ENCODE peak calls at places on chromosome 20, in four cellular contexts. W, F, V and A are unnamed samples.

GRCh38 chr20:21161926-21162325 is 36.0 kb downstream of the KIZ start:
- DNase-seq in W (no peak), F (no peak), V (no peak), A (no peak)

GRCh38 chr20:19903168-19903676 is 113.9 kb upstream of the NAA20 start:
- DNase-seq in V (no peak), F (peak), W (peak), A (no peak)

GRCh38 chr20:33630507-33630906 is 31.6 kb upstream of the C20orf144 start:
- DNase-seq in V (no peak), F (no peak), W (no peak), A (no peak)

GRCh38 chr20:28562510-28562898 is 2695.0 kb upstream of the DEFB115 start:
- DNase-seq in F (no peak), W (peak), V (no peak), A (no peak)

GRCh38 chr20:13588049-13588448 is 50.7 kb downstream of the TASP1 start:
- DNase-seq in W (no peak), V (no peak), F (no peak), A (no peak)

GRCh38 chr20:5670874-5671273 is 79.3 kb upstream of the SHLD1 start:
- DNase-seq in W (no peak), V (no peak), F (no peak), A (no peak)

GRCh38 chr20:3218307-3218988 is 9.2 kb downstream of the ITPA start:
- DNase-seq in V (no peak), F (peak), W (peak), A (peak)

GRCh38 chr20:51221791-51222408 is 199.0 kb upstream of the KCNG1 start:
- DNase-seq in F (no peak), V (no peak), W (no peak), A (peak)

GRCh38 chr20:25318471-25319240 is 70.8 kb downstream of the PYGB start:
- DNase-seq in F (no peak), V (peak), W (no peak), A (peak)

GRCh38 chr20:47816487-47817451 is 31.5 kb upstream of the SULF2 start:
- DNase-seq in V (no peak), F (no peak), W (no peak), A (no peak)

GRCh38 chr20:41163821-41164220 is 26.5 kb downstream of the PLCG1 start:
- DNase-seq in F (no peak), V (no peak), W (no peak), A (no peak)

GRCh38 chr20:48866936-48867335 is 39.1 kb upstream of the PREX1 start:
- DNase-seq in W (no peak), F (no peak), V (no peak), A (no peak)

GRCh38 chr20:48482790-48483189 is 345.0 kb downstream of the PREX1 start:
- DNase-seq in F (no peak), W (no peak), V (no peak), A (no peak)

GRCh38 chr20:8621021-8621420 is 447.9 kb upstream of the PLCB4 start:
- DNase-seq in V (no peak), F (no peak), W (no peak), A (no peak)

GRCh38 chr20:54176610-54177009 is 2.8 kb upstream of the CYP24A1 start:
- DNase-seq in W (no peak), V (no peak), F (no peak), A (no peak)

GRCh38 chr20:47529840-47530239 is 28.2 kb downstream of the NCOA3 start:
- DNase-seq in V (no peak), W (no peak), F (no peak), A (no peak)

GRCh38 chr20:38728911-38729642 is 4.8 kb downstream of the SLC32A1 start:
- DNase-seq in V (no peak), W (no peak), F (no peak), A (peak)

GRCh38 chr20:2599265-2600060 is 53.0 kb upstream of the NOP56 start:
- DNase-seq in V (no peak), F (no peak), W (no peak), A (peak)

GRCh38 chr20:35326021-35326731 is 34.0 kb upstream of the FAM83C start:
- DNase-seq in W (no peak), F (no peak), V (no peak), A (no peak)

GRCh38 chr20:56453347-56453746 is 15.1 kb upstream of the RTF2 start:
- DNase-seq in V (no peak), W (no peak), F (no peak), A (no peak)

GRCh38 chr20:40111282-40111681 is 577.8 kb downstream of the MAFB start:
- DNase-seq in F (no peak), V (no peak), W (no peak), A (no peak)

GRCh38 chr20:57094991-57095390 is 171.4 kb downstream of the BMP7 start:
- DNase-seq in F (no peak), V (no peak), W (no peak), A (no peak)

GRCh38 chr20:37580069-37580468 is 52.4 kb upstream of the BLCAP start:
- DNase-seq in V (no peak), W (no peak), F (no peak), A (no peak)

GRCh38 chr20:10963717-10964266 is 290.0 kb upstream of the JAG1 start:
- DNase-seq in F (no peak), V (no peak), W (no peak), A (no peak)
- TF ChIP-seq SP1 in F (no peak), V (no peak), W (no peak), A (no peak)

GRCh38 chr20:59004763-59005522 is 2.1 kb downstream of the CTSZ start:
- DNase-seq in W (no peak), F (peak), V (peak), A (no peak)

GRCh38 chr20:59006167-59006863 is 739 bp downstream of the CTSZ start:
- DNase-seq in W (no peak), F (no peak), V (no peak), A (no peak)

GRCh38 chr20:59006864-59007757 is at the start of gene CTSZ:
- DNase-seq in W (peak), F (no peak), V (no peak), A (peak)

GRCh38 chr20:59004493-59004762 is 2.6 kb downstream of the CTSZ start:
- DNase-seq in W (no peak), F (no peak), V (no peak), A (no peak)

DNA sequence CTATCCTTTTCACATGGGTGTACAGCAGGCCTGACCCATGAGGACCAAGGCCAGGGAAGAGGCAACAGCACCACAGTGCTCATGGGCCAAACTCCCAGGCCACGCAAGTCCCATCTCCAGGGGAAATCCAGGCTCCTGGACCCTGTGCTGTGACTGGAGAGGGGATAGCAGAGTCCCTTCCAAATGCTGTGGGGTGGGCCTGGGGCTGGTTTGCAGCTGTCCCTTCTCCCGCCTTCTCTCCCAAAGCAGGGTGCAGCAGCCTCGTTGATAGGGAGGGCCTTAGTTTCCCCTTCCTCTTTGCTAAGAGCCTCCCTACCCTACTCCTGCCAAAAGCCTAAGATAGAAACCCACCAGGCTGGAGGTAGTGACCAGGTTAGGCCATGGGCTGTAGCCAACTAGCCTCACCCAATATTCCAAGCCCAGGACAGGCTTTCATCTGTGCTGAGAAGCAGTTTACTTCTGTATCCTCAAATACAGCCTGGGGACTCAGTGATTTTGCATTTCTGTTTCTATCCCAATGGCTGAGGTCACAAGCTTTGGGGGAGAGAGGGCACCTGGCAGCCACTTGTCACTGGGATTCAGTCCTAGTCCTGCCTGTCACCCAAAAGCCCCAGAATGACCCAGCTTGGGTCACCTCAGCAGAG is 1.4 kb downstream of the CTSZ start:
- DNase-seq in W (no peak), F (no peak), V (no peak), A (no peak)
- TF ChIP-seq ESRRA in W (no peak), F (no peak), V (no peak), A (no peak)

DNA sequence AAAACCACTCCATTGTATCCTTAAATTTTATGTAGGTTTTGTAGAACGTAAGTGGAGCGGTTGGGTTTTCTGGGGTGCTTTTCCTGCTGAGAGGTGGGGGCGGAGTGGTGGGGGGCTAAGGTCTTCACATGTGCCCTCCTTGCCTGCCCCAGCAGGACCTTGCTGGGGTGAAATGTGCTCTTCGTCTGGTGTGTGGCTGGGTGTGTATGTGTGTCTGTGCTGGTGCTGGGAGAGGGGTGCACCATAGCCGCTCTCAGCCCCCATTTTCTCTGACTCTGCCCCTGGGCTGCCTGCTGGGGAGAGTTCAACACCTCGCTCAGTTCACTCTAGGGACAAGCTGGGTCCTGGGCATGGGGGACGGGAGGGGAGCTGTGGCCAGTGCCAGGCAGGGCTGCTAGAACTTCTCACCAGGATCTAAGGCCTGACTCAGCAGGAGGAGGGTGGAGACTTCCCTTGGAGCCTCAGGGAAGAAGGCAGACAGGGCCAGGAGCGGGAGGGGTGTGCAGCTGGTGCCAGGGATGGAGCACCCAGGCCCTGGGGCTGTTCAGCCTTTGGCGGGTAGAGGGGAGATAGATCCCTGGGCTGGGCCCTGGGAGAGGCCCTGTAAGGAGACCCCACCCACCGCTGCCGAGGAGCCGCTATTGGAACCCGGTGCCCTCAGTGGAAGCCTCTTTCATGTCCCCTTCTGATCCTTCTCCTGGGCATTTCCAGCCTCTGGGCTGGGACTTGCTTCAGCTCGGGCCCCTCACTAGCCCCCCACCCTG is 4.8 kb downstream of the SOX18 start:
- DNase-seq in W (no peak), V (no peak), F (no peak), A (no peak)
- TF ChIP-seq SP1 in W (no peak), V (no peak), F (no peak), A (no peak)

DNA sequence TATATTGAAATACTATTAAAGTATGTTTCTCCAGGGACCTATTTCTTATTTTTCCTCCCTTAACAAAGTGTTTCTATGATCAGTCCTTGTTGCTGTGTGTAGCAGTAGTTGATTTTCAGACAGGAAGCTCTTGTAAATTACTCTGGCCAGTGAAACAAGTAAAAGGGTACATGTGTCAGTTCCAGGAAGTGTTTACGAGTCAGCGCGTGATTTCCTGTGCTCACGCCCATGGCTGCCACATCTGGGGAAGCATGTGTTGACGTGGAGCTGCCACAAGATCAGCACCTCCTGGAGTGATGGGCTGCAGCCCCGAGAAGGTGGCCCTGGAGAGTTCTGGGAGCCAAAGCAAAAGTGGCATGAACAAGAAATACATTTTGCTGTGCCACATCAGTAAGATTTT is 38.6 kb upstream of the GGTLC1 start:
- DNase-seq in V (peak), W (no peak), F (no peak), A (no peak)
- TF ChIP-seq ESRRA in V (no peak), W (no peak), F (no peak), A (no peak)

GRCh38 chr20:46353506-46354206 is 45.4 kb upstream of the CDH22 start:
- DNase-seq in V (no peak), W (no peak), F (peak), A (no peak)
- TF ChIP-seq SP1 in V (no peak), W (no peak), F (no peak), A (no peak)

DNA sequence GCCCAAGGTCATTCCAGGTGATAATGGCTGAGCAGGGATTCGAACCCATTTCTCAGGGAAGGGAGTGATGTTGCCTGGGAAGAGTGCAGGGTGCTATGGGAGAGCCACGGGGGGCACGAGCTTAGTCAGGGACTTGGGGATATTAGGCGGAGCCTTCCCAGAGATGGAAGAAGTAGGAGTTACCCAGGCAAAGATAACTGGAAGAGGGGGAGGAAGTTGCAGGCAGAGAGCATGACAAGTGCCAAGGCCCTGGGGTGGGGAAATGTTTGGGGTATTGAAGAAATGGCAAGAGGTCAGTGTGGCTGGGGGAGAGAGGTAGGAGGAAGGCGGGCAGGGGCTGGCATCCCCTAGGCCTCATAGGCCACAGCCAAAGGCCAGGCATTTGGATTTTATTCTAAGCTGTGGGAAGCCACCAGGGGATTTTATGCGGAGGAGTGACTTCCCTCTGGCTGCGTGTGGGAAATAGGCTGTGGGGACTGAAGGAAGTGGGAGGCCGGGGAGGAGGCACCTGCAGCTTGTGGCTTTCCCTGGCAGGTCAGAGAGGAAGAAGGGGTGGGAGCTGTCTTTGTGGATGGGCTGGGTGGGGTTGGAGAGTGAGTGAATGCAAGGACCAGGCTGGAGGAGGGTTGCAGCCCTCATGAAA is 22.7 kb downstream of the SNAI1 start:
- DNase-seq in V (no peak), F (no peak), W (no peak), A (no peak)
- TF ChIP-seq ESRRA in V (no peak), F (no peak), W (peak), A (no peak)

DNA sequence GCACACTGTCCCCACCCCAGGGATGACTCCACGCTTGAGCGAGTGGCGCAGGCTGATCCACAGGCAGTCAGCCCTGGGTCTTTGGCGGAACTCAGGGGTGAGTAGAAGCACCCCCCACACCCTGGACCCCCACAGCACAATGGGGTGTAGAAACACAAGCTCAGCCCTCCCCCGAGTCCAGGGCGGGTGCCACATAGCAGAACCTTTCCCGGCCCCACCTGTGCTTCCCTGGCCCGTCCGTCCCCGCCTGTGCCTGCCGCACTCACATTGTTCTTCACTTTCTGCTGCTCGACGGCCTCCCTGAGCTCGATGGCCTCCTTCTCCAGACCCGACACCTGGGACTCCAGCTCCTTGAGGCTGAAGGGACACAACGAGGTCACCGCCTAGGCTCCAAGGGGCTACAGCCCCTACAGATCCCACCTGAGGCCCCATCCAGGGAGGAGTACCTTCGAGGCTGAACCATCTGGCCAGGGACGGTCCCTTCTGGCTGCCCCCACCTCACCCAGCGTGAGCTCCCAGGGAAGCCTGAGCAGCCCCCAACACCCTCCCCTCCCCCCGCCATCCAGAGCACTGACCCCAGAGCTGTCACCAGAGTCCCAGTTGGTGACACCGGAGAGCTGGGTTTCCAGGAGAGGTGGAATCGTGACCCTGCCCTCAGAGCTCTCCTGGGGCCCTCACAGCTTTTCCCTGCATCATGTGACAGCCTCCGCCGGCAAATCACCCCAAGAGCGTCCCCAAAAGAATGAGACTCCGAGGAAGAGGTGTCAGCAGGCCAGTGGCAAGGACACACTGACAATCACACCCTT is 55.6 kb downstream of the DSTN start:
- DNase-seq in F (no peak), V (no peak), W (no peak), A (no peak)
- TF ChIP-seq SP1 in F (no peak), V (no peak), W (no peak), A (no peak)

DNA sequence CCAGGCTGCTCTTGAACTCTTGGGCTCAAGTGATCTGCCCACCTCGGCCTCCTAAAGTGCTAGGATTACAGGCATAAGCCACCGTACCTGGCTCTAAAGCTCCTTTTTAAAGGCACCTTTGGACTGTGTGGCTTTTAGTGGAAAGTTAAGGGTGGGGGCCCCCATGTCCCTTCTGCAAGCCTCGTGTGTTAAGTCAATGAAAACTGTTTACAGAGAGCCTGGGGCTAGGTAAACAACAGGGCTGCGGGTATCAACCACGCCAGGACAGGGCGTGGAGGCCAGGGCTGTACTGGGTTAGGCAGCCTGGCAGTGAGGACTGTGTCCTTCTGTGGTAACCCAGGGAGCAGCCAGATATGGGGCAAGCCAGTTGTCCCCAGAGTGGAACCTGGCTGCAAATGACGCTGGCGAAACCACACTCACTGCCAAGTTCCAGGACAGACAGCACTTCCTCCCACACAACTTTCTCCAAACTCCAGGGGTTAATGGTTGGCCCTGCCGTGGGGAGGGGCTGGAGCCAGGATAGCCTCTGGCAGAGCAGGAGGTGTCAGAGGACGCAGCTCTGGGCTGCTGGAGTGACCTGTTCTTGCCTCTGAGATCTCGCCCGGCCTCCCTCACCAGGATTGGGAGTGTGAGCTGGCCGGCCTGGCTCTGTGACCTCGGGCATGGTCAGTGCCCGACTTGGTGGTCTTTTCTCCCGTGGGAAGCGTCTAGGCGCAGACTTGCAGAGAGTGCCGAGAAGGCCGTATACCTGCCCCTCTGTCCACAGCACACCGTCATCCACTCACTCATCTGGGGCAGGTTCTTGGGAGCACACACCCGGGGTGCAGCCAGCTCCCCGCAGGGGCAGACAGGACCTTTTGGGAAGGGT is 3.2 kb downstream of the SLC17A9 start:
- DNase-seq in W (no peak), V (no peak), F (peak), A (no peak)
- TF ChIP-seq ESRRA in W (no peak), V (no peak), F (peak), A (no peak)